ENCODE peak calls at places on chromosomes 4 and X, in four cellular contexts. One of them, this sample, is unnamed.

GRCh38 chr4:140170299-140170698 is 16.3 kb upstream of the MAML3 start:
- DNase-seq in HCT116: no peak
- DNase-seq in GM23248: no peak
- DNase-seq in IMR-90: no peak
- DNase-seq in this sample: no peak

GRCh38 chr4:83128235-83128929 is 13.9 kb upstream of the PLAC8 start:
- DNase-seq in GM23248: peak; percentile 90
- DNase-seq in HCT116: no peak
- DNase-seq in IMR-90: peak; percentile 90
- DNase-seq in this sample: no peak

GRCh38 chr4:140884431-140885058 is 128.4 kb upstream of the TBC1D9 start:
- DNase-seq in HCT116: peak; percentile 71
- DNase-seq in IMR-90: peak; percentile 80
- DNase-seq in GM23248: peak; percentile 86
- DNase-seq in this sample: peak; percentile 41

GRCh38 chr4:13970349-13970748 is 342.8 kb upstream of the BOD1L1 start:
- DNase-seq in HCT116: no peak
- DNase-seq in GM23248: no peak
- DNase-seq in IMR-90: peak; percentile 26
- DNase-seq in this sample: no peak

GRCh38 chrX:101462892-101463291 is 22.4 kb upstream of the ARMCX4 start:
- DNase-seq in GM23248: peak; percentile 52
- DNase-seq in IMR-90: peak; percentile 24
- DNase-seq in HCT116: peak; percentile 15
- DNase-seq in this sample: no peak

GRCh38 chr4:98522603-98523395 is 135.6 kb downstream of the TSPAN5 start:
- DNase-seq in GM23248: peak; percentile 93
- DNase-seq in IMR-90: peak; percentile 92
- DNase-seq in HCT116: peak; percentile 87
- DNase-seq in this sample: no peak

GRCh38 chr4:157045507-157046127 is 30.3 kb upstream of the GLRB start:
- DNase-seq in IMR-90: peak; percentile 80
- DNase-seq in HCT116: peak; percentile 46
- DNase-seq in GM23248: peak; percentile 77
- DNase-seq in this sample: no peak

GRCh38 chrX:10900585-10901289 is 210.4 kb upstream of the HCCS start:
- DNase-seq in IMR-90: peak; percentile 58
- DNase-seq in HCT116: no peak
- DNase-seq in GM23248: peak; percentile 51
- DNase-seq in this sample: no peak

GRCh38 chr4:152126233-152126632 is 365.4 kb upstream of the GATB start:
- DNase-seq in IMR-90: no peak
- DNase-seq in HCT116: no peak
- DNase-seq in GM23248: no peak
- DNase-seq in this sample: no peak

GRCh38 chr4:188403272-188403671 is 264.0 kb downstream of the TRIML1 start:
- DNase-seq in HCT116: no peak
- DNase-seq in GM23248: no peak
- DNase-seq in IMR-90: no peak
- DNase-seq in this sample: no peak

GRCh38 chr4:109921384-109921808 is 8.7 kb downstream of the EGF start:
- DNase-seq in IMR-90: peak; percentile 86
- DNase-seq in HCT116: no peak
- DNase-seq in GM23248: peak; percentile 91
- DNase-seq in this sample: no peak

GRCh38 chrX:150086371-150086770 is 148.1 kb upstream of the EOLA2 start:
- DNase-seq in GM23248: no peak
- DNase-seq in HCT116: no peak
- DNase-seq in IMR-90: no peak
- DNase-seq in this sample: no peak

GRCh38 chrX:118116308-118117068 is at the start of gene KLHL13:
- DNase-seq in HCT116: no peak
- DNase-seq in GM23248: peak; percentile 40
- DNase-seq in IMR-90: peak; percentile 18
- DNase-seq in this sample: peak; percentile 25

GRCh38 chrX:44904542-44905115 is 31.6 kb downstream of the KDM6A start:
- DNase-seq in HCT116: no peak
- DNase-seq in GM23248: peak; percentile 26
- DNase-seq in IMR-90: no peak
- DNase-seq in this sample: no peak

GRCh38 chr4:76784237-76784636 is 113.7 kb downstream of the SOWAHB start:
- DNase-seq in IMR-90: no peak
- DNase-seq in HCT116: no peak
- DNase-seq in GM23248: peak; percentile 23
- DNase-seq in this sample: no peak

GRCh38 chrX:143437439-143437838 is 79.8 kb downstream of the SPANXN3 start:
- DNase-seq in HCT116: no peak
- DNase-seq in IMR-90: no peak
- DNase-seq in GM23248: no peak
- DNase-seq in this sample: no peak

GRCh38 chr4:7812191-7812860 is 127.3 kb downstream of the AFAP1 start:
- DNase-seq in IMR-90: peak; percentile 56
- DNase-seq in GM23248: no peak
- DNase-seq in HCT116: no peak
- DNase-seq in this sample: no peak

GRCh38 chr4:15653864-15654391 is 1.2 kb downstream of the FBXL5 start:
- DNase-seq in IMR-90: peak; percentile 65
- DNase-seq in GM23248: peak; percentile 77
- DNase-seq in HCT116: no peak
- DNase-seq in this sample: peak; percentile 50

GRCh38 chrX:153726286-153727107 is 1.8 kb downstream of the ABCD1 start:
- DNase-seq in IMR-90: peak; percentile 52
- DNase-seq in HCT116: no peak
- DNase-seq in GM23248: peak; percentile 73
- DNase-seq in this sample: peak; percentile 70

GRCh38 chrX:12686324-12686723 is 104.9 kb upstream of the PRPS2 start:
- DNase-seq in HCT116: no peak
- DNase-seq in GM23248: no peak
- DNase-seq in IMR-90: no peak
- DNase-seq in this sample: no peak

GRCh38 chr4:133592591-133592990 is 443.5 kb downstream of the PCDH10 start:
- DNase-seq in HCT116: no peak
- DNase-seq in IMR-90: no peak
- DNase-seq in GM23248: no peak
- DNase-seq in this sample: no peak

GRCh38 chrX:109934434-109934833 is 68.5 kb upstream of the TMEM164 start:
- DNase-seq in IMR-90: peak; percentile 21
- DNase-seq in HCT116: no peak
- DNase-seq in GM23248: peak; percentile 15
- DNase-seq in this sample: no peak

GRCh38 chr4:138897818-138898226 is 117.8 kb upstream of the NOCT start:
- DNase-seq in GM23248: peak; percentile 87
- DNase-seq in HCT116: no peak
- DNase-seq in IMR-90: peak; percentile 94
- DNase-seq in this sample: no peak

GRCh38 chrX:2692221-2693122 is 1.4 kb downstream of the CD99 start:
- DNase-seq in GM23248: peak; percentile 70
- DNase-seq in HCT116: no peak
- DNase-seq in IMR-90: peak; percentile 58
- DNase-seq in this sample: peak; percentile 58

GRCh38 chr4:141702472-141703182 is 66.2 kb downstream of the IL15 start:
- DNase-seq in HCT116: peak; percentile 3
- DNase-seq in IMR-90: peak; percentile 49
- DNase-seq in GM23248: no peak
- DNase-seq in this sample: no peak

GRCh38 chr4:119835511-119835910 is 206.9 kb upstream of the PDE5A start:
- DNase-seq in GM23248: no peak
- DNase-seq in HCT116: no peak
- DNase-seq in IMR-90: peak; percentile 47
- DNase-seq in this sample: no peak

GRCh38 chr4:119832731-119833233 is 204.2 kb upstream of the PDE5A start:
- DNase-seq in GM23248: no peak
- DNase-seq in IMR-90: no peak
- DNase-seq in HCT116: no peak
- DNase-seq in this sample: no peak

GRCh38 chr4:119834901-119835300 is 206.3 kb upstream of the PDE5A start:
- DNase-seq in IMR-90: no peak
- DNase-seq in HCT116: no peak
- DNase-seq in GM23248: no peak
- DNase-seq in this sample: no peak

DNA sequence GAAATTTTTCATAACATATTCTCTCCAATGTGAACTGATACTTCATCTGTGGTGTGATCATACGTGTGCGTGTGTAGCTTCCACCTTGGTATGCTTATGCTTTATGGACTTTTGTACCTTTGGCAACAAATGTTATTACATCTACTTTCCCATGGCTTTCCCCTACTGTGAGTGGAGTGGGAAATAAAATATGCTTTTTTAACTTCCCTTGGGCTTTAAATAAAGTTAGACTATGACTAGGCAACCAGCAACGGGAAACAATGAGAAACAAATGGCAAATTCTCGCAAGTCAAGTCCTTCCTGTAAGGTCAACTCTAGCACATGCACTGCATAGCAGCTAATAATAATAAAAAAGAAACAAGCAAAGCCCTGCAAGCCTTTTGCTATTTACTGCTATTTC is 205.0 kb upstream of the PDE5A start:
- DNase-seq in IMR-90: no peak
- DNase-seq in GM23248: peak; percentile 1
- DNase-seq in HCT116: no peak
- DNase-seq in this sample: no peak
- H3K4me1 ChIP-seq in IMR-90: peaks cover 6% of the 10 kb centered on the region
- H3K4me1 ChIP-seq in GM23248: no peaks in the 10 kb centered on the region
- H3K4me1 ChIP-seq in HCT116: no peaks in the 10 kb centered on the region
- H3K4me1 ChIP-seq in this sample: no peaks in the 10 kb centered on the region

GRCh38 chr4:17578482-17578891 is 1.5 kb downstream of the LAP3 start:
- DNase-seq in GM23248: no peak
- DNase-seq in HCT116: no peak
- DNase-seq in IMR-90: peak; percentile 7
- DNase-seq in this sample: no peak
- H3K9ac ChIP-seq in GM23248: peak overlapping the region; percentile 89
- H3K9ac ChIP-seq in HCT116: peak overlapping the region; percentile 80
- H3K9ac ChIP-seq in IMR-90: peak overlapping the region; percentile 29
- H3K9ac ChIP-seq in this sample: peak overlapping the region; percentile 84

GRCh38 chrX:48719958-48720357 is 23.4 kb downstream of the SUV39H1 start:
- DNase-seq in GM23248: no peak
- DNase-seq in IMR-90: no peak
- DNase-seq in HCT116: no peak
- DNase-seq in this sample: no peak

GRCh38 chrX:48715066-48715465 is 18.5 kb downstream of the SUV39H1 start:
- DNase-seq in HCT116: no peak
- DNase-seq in GM23248: peak; percentile 77
- DNase-seq in IMR-90: peak; percentile 58
- DNase-seq in this sample: no peak

GRCh38 chrX:48721916-48722315 is 25.4 kb downstream of the SUV39H1 start:
- DNase-seq in IMR-90: no peak
- DNase-seq in HCT116: no peak
- DNase-seq in GM23248: no peak
- DNase-seq in this sample: no peak

GRCh38 chrX:48715876-48716502 is 19.5 kb downstream of the SUV39H1 start:
- DNase-seq in HCT116: no peak
- DNase-seq in IMR-90: peak; percentile 4
- DNase-seq in GM23248: peak; percentile 30
- DNase-seq in this sample: no peak

GRCh38 chrX:48720580-48721240 is 24.2 kb downstream of the SUV39H1 start:
- DNase-seq in GM23248: no peak
- DNase-seq in IMR-90: no peak
- DNase-seq in HCT116: no peak
- DNase-seq in this sample: no peak
- H3K4me1 ChIP-seq in GM23248: no peaks in the 10 kb centered on the region
- H3K4me1 ChIP-seq in IMR-90: no peaks in the 10 kb centered on the region
- H3K4me1 ChIP-seq in HCT116: no peaks in the 10 kb centered on the region
- H3K4me1 ChIP-seq in this sample: no peaks in the 10 kb centered on the region

GRCh38 chr4:36325916-36326315 is 44.5 kb downstream of the DTHD1 start:
- DNase-seq in IMR-90: no peak
- DNase-seq in GM23248: no peak
- DNase-seq in HCT116: no peak
- DNase-seq in this sample: no peak
- H3K9ac ChIP-seq in IMR-90: no peak overlapping the region
- H3K9ac ChIP-seq in GM23248: no peak overlapping the region
- H3K9ac ChIP-seq in HCT116: no peak overlapping the region
- H3K9ac ChIP-seq in this sample: no peak overlapping the region

GRCh38 chr4:184409911-184410692 is 64.2 kb downstream of the IRF2 start:
- DNase-seq in IMR-90: no peak
- DNase-seq in GM23248: no peak
- DNase-seq in HCT116: no peak
- DNase-seq in this sample: no peak
- H3K4me1 ChIP-seq in IMR-90: peaks cover 12% of the 10 kb centered on the region
- H3K4me1 ChIP-seq in GM23248: peaks cover 10% of the 10 kb centered on the region
- H3K4me1 ChIP-seq in HCT116: no peaks in the 10 kb centered on the region
- H3K4me1 ChIP-seq in this sample: peaks cover 10% of the 10 kb centered on the region

DNA sequence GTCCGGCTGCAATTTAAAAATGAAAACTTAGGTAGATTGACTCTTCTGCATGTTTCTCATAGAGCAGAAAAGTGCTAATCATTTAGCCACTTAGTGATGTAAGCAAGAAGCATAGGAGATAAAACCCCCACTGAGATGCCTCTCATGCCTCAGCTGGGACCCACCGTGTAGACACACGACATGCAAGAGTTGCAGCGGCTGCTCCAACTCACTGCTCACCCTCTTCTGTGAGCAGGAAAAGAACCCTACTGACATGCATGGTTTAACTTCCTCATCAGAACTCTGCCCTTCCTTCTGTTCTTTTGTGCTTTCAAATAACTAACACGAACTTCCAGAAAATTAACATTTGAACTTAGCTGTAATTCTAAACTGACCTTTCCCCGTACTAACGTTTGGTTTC is 41.0 kb downstream of the MAP7D3 start:
- DNase-seq in HCT116: no peak
- DNase-seq in GM23248: no peak
- DNase-seq in IMR-90: no peak
- DNase-seq in this sample: no peak
- H3K9ac ChIP-seq in HCT116: no peak overlapping the region
- H3K9ac ChIP-seq in GM23248: no peak overlapping the region
- H3K9ac ChIP-seq in IMR-90: no peak overlapping the region
- H3K9ac ChIP-seq in this sample: no peak overlapping the region